ENCODE peak calls at places on chromosomes 2 and 18, in nine cellular contexts. W is activated CD4-positive, alpha-beta T cell treated with anti-CD3 and anti-CD28 coated beads, Interleukin-2, amount 50 U/mL, for 48 hours; H is stimulated activated CD4-positive, alpha-beta T cell treated with anti-CD3 and anti-CD28 coated beads, TNF-alpha, amount 100 ng/mL, for 4 hours; U is foreskin fibroblast; L is activated CD8-positive, alpha-beta memory T cell treated with anti-CD3 and anti-CD28 coated beads, Interleukin-2, amount 50 U/mL, for 48 hours; E is NCI-H187; M is EL; R is pancreas; O is KBM-7. I is an unnamed sample.

GRCh38 chr2:11682590-11682915 is 12.6 kb upstream of the NTSR2 start:
- DNase-seq in W (no peak), L (no peak), R (no peak), E (no peak), M (no peak), H (no peak), O (no peak), U (no peak), I (no peak)

GRCh38 chr18:47756364-47757016 is 174.0 kb downstream of the SMAD2 start:
- DNase-seq in E (no peak), L (peak), H (no peak), O (peak), W (peak), U (peak), M (peak), R (peak), I (no peak)

GRCh38 chr2:177796011-177796410 is 276.6 kb downstream of the PDE11A start:
- DNase-seq in L (no peak), H (no peak), E (no peak), W (no peak), O (no peak), M (no peak), R (no peak), U (no peak), I (no peak)

GRCh38 chr2:67065046-67065445 is 332.1 kb upstream of the ETAA1 start:
- DNase-seq in O (no peak), W (no peak), H (no peak), M (no peak), R (no peak), L (no peak), U (peak), E (no peak), I (no peak)

GRCh38 chr18:58161659-58162058 is 117.6 kb downstream of the NEDD4L start:
- DNase-seq in W (no peak), U (no peak), M (peak), H (no peak), O (no peak), E (no peak), L (no peak), R (no peak), I (no peak)

GRCh38 chr18:23232331-23232730 is 97.0 kb downstream of the CABLES1 start:
- DNase-seq in R (no peak), L (no peak), E (no peak), H (no peak), U (no peak), M (no peak), W (no peak), O (no peak), I (no peak)

GRCh38 chr2:138094031-138094430 is 129.8 kb downstream of the HNMT start:
- DNase-seq in U (no peak), E (no peak), L (no peak), H (no peak), R (no peak), W (no peak), O (no peak), M (no peak), I (no peak)

GRCh38 chr18:57621252-57621607 is 406 bp downstream of the NARS1 start:
- DNase-seq in R (no peak), M (peak), W (no peak), O (peak), U (no peak), H (no peak), E (no peak), L (no peak), I (no peak)

GRCh38 chr2:109185338-109185737 is 56.3 kb downstream of the SH3RF3 start:
- DNase-seq in R (no peak), W (no peak), H (no peak), E (no peak), M (peak), U (peak), L (no peak), O (no peak), I (no peak)

GRCh38 chr18:36769611-36770314 is 59.0 kb downstream of the TPGS2 start:
- DNase-seq in L (no peak), E (no peak), M (no peak), R (no peak), W (peak), O (peak), U (no peak), H (no peak), I (no peak)

GRCh38 chr2:122319551-122320132 is 564.2 kb downstream of the TSN start:
- DNase-seq in M (peak), H (no peak), U (no peak), E (no peak), O (no peak), L (no peak), R (no peak), W (no peak), I (no peak)

GRCh38 chr2:173962583-173963110 is 2.5 kb downstream of the SP3 start:
- DNase-seq in H (no peak), U (no peak), E (no peak), O (peak), R (no peak), L (no peak), M (no peak), W (no peak), I (no peak)

GRCh38 chr18:2173464-2173863 is 397.8 kb downstream of the METTL4 start:
- DNase-seq in H (no peak), E (no peak), L (no peak), M (peak), O (no peak), U (peak), R (no peak), W (no peak), I (peak)

GRCh38 chr18:37294951-37295350 is 270.6 kb downstream of the CELF4 start:
- DNase-seq in U (peak), E (no peak), L (peak), O (no peak), H (no peak), R (no peak), W (peak), M (peak), I (no peak)

GRCh38 chr18:31707815-31708214 is 23.4 kb upstream of the B4GALT6 start:
- DNase-seq in E (no peak), L (no peak), R (no peak), M (no peak), O (no peak), H (no peak), W (no peak), U (no peak), I (no peak)

GRCh38 chr18:57052173-57052572 is 94.7 kb upstream of the BOD1L2 start:
- DNase-seq in R (no peak), O (no peak), U (no peak), L (no peak), M (no peak), H (no peak), E (no peak), W (no peak), I (no peak)

GRCh38 chr2:17482651-17483050 is 35.6 kb downstream of the RAD51AP2 start:
- DNase-seq in M (peak), L (no peak), U (peak), W (no peak), O (no peak), E (no peak), R (no peak), H (no peak), I (no peak)

GRCh38 chr2:216571178-216571908 is 61.9 kb upstream of the IGFBP2 start:
- DNase-seq in M (no peak), O (no peak), R (no peak), L (no peak), E (no peak), W (no peak), H (no peak), U (no peak), I (no peak)

GRCh38 chr2:223469270-223470057 is 132.7 kb downstream of the SCG2 start:
- DNase-seq in H (no peak), M (peak), R (no peak), W (no peak), E (no peak), L (no peak), U (peak), O (no peak), I (no peak)

I was measured in HFF-Myc.